ENCODE peak calls at places on chromosomes 2 and 18, in ten cellular contexts. Z, E, I, G, L, P, R, Q, O and S are unnamed samples.

GRCh38 chr2:119197125-119197403 is 26.6 kb upstream of the STEAP3 start:
- DNase-seq in G (no peak), I (no peak), E (no peak), Q (no peak), O (no peak), L (no peak), P (no peak), Z (no peak), R (no peak), S (no peak)

GRCh38 chr2:121124330-121124729 is 160.7 kb downstream of the TFCP2L1 start:
- DNase-seq in Z (no peak), I (no peak), Q (no peak), O (no peak), R (no peak), E (no peak), P (no peak), L (no peak), G (no peak), S (no peak)

GRCh38 chr2:204538179-204539009 is 6.9 kb upstream of the PARD3B start:
- DNase-seq in Z (no peak), G (no peak), E (peak; percentile 50), R (peak; percentile 41), Q (peak; percentile 28), I (peak; percentile 43), L (no peak), P (no peak), O (no peak), S (peak; percentile 74)

GRCh38 chr2:218953366-218953954 is 6.0 kb upstream of the CDK5R2 start:
- DNase-seq in I (no peak), L (peak; percentile 79), Z (no peak), Q (no peak), G (no peak), E (no peak), O (no peak), P (no peak), R (no peak), S (no peak)

GRCh38 chr18:53567935-53568574 is 656.4 kb downstream of the MBD2 start:
- DNase-seq in O (no peak), L (no peak), P (no peak), E (peak; percentile 54), R (peak; percentile 6), Z (no peak), G (no peak), I (peak; percentile 32), Q (peak; percentile 34), S (no peak)

GRCh38 chr2:9211496-9211895 is 4.9 kb downstream of the ASAP2 start:
- DNase-seq in Z (no peak), P (no peak), R (peak; percentile 45), E (peak; percentile 76), L (peak; percentile 70), G (peak; percentile 71), O (no peak), Q (no peak), I (no peak), S (no peak)

GRCh38 chr2:166944909-166945308 is 56.6 kb downstream of the XIRP2 start:
- DNase-seq in Z (no peak), Q (no peak), G (no peak), O (no peak), R (no peak), E (no peak), I (no peak), L (no peak), P (no peak), S (no peak)

GRCh38 chr2:20221169-20221938 is 3.6 kb downstream of the SDC1 start:
- DNase-seq in L (no peak), I (no peak), G (no peak), R (no peak), Z (peak; percentile 75), Q (no peak), E (peak; percentile 46), O (no peak), P (no peak), S (peak; percentile 52)

GRCh38 chr2:220704810-220705209 is 867.3 kb downstream of the EPHA4 start:
- DNase-seq in Z (no peak), O (no peak), Q (no peak), P (no peak), I (no peak), E (no peak), G (no peak), R (no peak), L (no peak), S (no peak)

GRCh38 chr2:98148968-98149697 is 62.2 kb downstream of the VWA3B start:
- DNase-seq in Z (peak; percentile 92), R (peak; percentile 87), E (peak; percentile 74), Q (no peak), P (no peak), G (no peak), O (peak; percentile 40), L (no peak), I (peak; percentile 26), S (no peak)
- H3K4me3 ChIP-seq in Z (peak overlapping the region; percentile 34), R (peak overlapping the region; percentile 27), E (peak overlapping the region; percentile 22), Q (no peak overlapping the region), P (peak overlapping the region; percentile 29), G (peak overlapping the region; percentile 24), O (peak overlapping the region; percentile 28), L (no peak overlapping the region), I (no peak overlapping the region), S (peak overlapping the region; percentile 20)

GRCh38 chr2:57376985-57377384 is 669.6 kb upstream of the VRK2 start:
- DNase-seq in Z (no peak), E (no peak), G (no peak), I (peak; percentile 30), Q (peak; percentile 18), O (no peak), R (no peak), L (no peak), P (no peak), S (no peak)
- TF ChIP-seq CTCF in Z (peak; percentile 17), E (peak; percentile 33), G (no peak), I (no peak), Q (peak; percentile 54), O (no peak), R (peak; percentile 39), L (no peak), P (no peak), S (peak; percentile 1)

DNA sequence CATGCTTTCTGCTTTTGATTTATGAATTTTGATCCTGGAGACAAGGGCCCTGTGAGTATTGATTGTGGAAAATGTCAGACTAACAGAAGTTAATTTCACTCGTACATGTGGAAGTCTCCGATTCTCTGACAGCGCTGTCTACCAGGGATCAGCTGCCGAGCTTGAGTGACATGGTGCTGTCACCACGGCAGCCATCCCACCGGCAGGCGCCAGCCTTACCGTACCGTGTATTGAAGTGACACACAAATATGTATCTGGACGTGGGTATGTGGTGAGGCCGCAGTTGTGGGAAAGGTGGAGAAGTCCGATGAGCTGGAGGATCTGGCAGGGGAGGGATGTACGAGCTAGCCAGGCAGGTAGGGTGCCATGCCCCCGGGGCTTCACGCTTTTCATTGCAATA is 863.8 kb downstream of the GALR1 start:
- DNase-seq in I (no peak), Z (no peak), P (no peak), E (no peak), R (no peak), L (peak; percentile 68), Q (no peak), G (no peak), O (no peak), S (no peak)
- H3K4me3 ChIP-seq in I (no peak overlapping the region), Z (no peak overlapping the region), P (no peak overlapping the region), E (no peak overlapping the region), R (no peak overlapping the region), L (no peak overlapping the region), Q (no peak overlapping the region), G (no peak overlapping the region), O (no peak overlapping the region), S (no peak overlapping the region)

DNA sequence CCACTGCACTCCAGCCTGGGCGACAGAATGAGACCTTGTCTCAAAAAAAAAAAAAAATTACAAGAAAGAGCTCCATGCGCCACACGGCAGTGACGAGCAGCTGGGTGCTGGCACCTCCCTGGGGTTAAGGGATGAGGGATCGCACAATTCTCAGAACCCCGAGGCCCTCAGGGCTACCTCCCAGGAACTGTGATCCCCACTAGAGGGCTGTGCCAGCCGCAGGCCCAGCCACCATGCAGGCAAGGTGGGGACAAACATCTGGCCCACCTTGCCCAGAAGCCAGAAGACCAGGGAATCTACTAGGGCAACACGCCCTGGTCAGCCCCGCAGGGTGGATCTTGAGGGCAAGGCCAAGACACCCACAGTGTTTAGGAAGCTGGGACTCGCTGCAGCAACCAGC is 6.6 kb downstream of the SAG start:
- DNase-seq in G (no peak), Z (no peak), I (no peak), O (no peak), Q (no peak), R (no peak), L (no peak), E (no peak), P (no peak), S (no peak)
- TF ChIP-seq CTCF in G (no peak), Z (no peak), I (no peak), O (no peak), Q (no peak), R (no peak), L (no peak), E (no peak), P (no peak), S (no peak)

GRCh38 chr2:240569998-240570530 is 1.8 kb downstream of the RNPEPL1 start:
- DNase-seq in Q (no peak), E (no peak), L (peak; percentile 83), P (peak; percentile 50), G (peak; percentile 71), Z (no peak), I (no peak), O (no peak), R (no peak), S (no peak)

GRCh38 chr2:240572141-240573031 is 4.1 kb downstream of the RNPEPL1 start:
- DNase-seq in R (no peak), I (no peak), E (no peak), P (peak; percentile 41), L (no peak), O (no peak), Z (no peak), Q (no peak), G (no peak), S (no peak)

GRCh38 chr2:240569523-240569997 is 1.3 kb downstream of the RNPEPL1 start:
- DNase-seq in R (no peak), Z (no peak), P (peak; percentile 50), Q (no peak), E (no peak), L (no peak), I (no peak), O (no peak), G (peak; percentile 55), S (no peak)

GRCh38 chr2:240571314-240571973 is 3.2 kb downstream of the RNPEPL1 start:
- DNase-seq in L (peak; percentile 78), E (no peak), O (no peak), I (no peak), R (no peak), P (peak; percentile 27), Z (no peak), G (no peak), Q (no peak), S (no peak)

GRCh38 chr2:240570531-240571313 is 2.4 kb downstream of the RNPEPL1 start:
- DNase-seq in L (peak; percentile 75), G (peak; percentile 77), Z (no peak), P (peak; percentile 40), Q (no peak), E (no peak), O (no peak), R (no peak), I (no peak), S (no peak)
- H3K4me3 ChIP-seq in L (no peak overlapping the region), G (no peak overlapping the region), Z (no peak overlapping the region), P (no peak overlapping the region), Q (no peak overlapping the region), E (no peak overlapping the region), O (no peak overlapping the region), R (no peak overlapping the region), I (no peak overlapping the region), S (no peak overlapping the region)